ENCODE peak calls at places on chromosomes 5 and 9, in ten cellular contexts. W is tibial nerve, A is transverse colon, N is heart left ventricle, K is IMR-90, E is body of pancreas, H is stomach, M is sigmoid colon, B is ovary, G is uterus. S is an unnamed sample.

GRCh38 chr9:79013715-79014610 is 557.8 kb upstream of the TLE4 start:
- DNase-seq in G (no peak), M (no peak), K (peak), B (no peak), H (no peak), E (no peak), W (no peak), A (no peak), N (no peak), S (no peak)

GRCh38 chr9:93112116-93112863 is 16.3 kb downstream of the CARD19 start:
- DNase-seq in M (peak), W (no peak), N (peak), G (peak), B (peak), A (no peak), E (peak), K (no peak), H (no peak), S (no peak)

GRCh38 chr5:141864371-141865370 is 13.5 kb downstream of the PCDH1 start:
- DNase-seq in E (no peak), M (no peak), A (no peak), H (no peak), W (no peak), K (no peak), B (no peak), G (no peak), N (no peak), S (no peak)

GRCh38 chr5:98783051-98783649 is 9.7 kb downstream of the RGMB start:
- DNase-seq in G (no peak), E (peak), M (no peak), B (no peak), K (no peak), N (no peak), W (no peak), A (no peak), H (no peak), S (no peak)

GRCh38 chr9:20238921-20239320 is 383.4 kb downstream of the MLLT3 start:
- DNase-seq in H (no peak), W (no peak), B (no peak), K (no peak), M (no peak), N (no peak), A (no peak), E (no peak), G (no peak), S (no peak)

GRCh38 chr5:113056988-113057387 is 80.4 kb downstream of the DCP2 start:
- DNase-seq in K (no peak), W (no peak), H (no peak), G (no peak), E (no peak), N (no peak), B (no peak), M (no peak), A (no peak), S (peak)

GRCh38 chr5:95786821-95787408 is 35.6 kb downstream of the GLRX start:
- DNase-seq in B (no peak), M (no peak), W (no peak), N (no peak), E (no peak), G (no peak), K (peak), A (no peak), H (no peak), S (no peak)

GRCh38 chr9:136170291-136170901 is 34.5 kb downstream of the LHX3 start:
- DNase-seq in A (peak), W (no peak), B (no peak), H (peak), G (no peak), N (no peak), K (no peak), E (peak), M (no peak), S (peak)

GRCh38 chr5:80975065-80975464 is 14.9 kb downstream of the RASGRF2 start:
- DNase-seq in M (no peak), H (no peak), E (no peak), A (no peak), W (no peak), B (no peak), G (no peak), K (peak), N (no peak), S (no peak)

GRCh38 chr5:135482383-135482933 is 30.3 kb upstream of the TIFAB start:
- DNase-seq in W (no peak), H (no peak), A (no peak), N (no peak), K (no peak), B (no peak), M (no peak), E (no peak), G (no peak), S (peak)

DNA sequence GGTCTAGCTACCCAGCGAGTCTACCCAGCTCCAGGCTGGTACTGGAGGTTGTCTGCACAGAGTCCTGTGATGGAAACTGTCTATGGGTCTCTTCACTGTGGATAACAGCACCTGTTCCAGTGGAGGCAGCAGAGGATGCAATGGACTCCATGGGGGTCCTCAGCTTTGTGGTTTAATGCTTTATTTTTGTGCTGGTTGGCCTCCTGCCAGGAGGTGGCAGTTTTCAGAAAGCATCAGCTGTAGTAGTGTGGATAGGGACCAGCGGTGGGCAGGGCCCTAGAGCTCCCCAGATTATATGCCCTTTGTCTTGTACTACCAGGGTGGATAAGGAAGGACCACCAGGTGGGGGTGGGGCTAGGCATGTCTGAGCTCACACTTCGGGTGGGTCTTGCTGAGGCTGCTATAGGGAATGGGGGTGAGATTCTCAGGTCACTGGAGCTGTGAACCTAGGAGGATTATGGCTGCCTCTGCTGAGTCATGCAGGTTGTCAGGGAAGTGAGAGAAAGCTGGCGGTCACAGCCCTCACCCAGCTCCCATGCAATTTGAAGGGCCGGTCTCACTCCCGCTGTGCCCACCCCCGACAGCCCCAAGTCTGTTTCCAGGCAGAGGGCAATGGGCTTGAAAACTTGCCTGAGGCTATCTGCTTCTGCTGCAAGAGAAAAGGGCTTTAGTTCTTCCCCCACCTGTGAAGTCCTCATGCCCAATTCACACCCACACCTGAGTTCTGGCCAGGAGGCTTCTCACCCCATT is 397.1 kb downstream of the TLE1 start:
- DNase-seq in W (no peak), N (no peak), H (no peak), G (no peak), E (no peak), M (no peak), K (no peak), A (no peak), B (no peak), S (no peak)
- TF ChIP-seq CTCF in W (no peak), N (no peak), H (no peak), G (no peak), E (no peak), M (no peak), K (no peak), A (no peak), B (no peak), S (no peak)

GRCh38 chr5:472656-473343 is 29.8 kb downstream of the EXOC3 start:
- DNase-seq in H (peak), K (peak), W (peak), M (peak), B (peak), A (peak), E (peak), N (peak), G (peak), S (peak)
- TF ChIP-seq POLR2A in H (no peak), K (peak), W (no peak), M (no peak), B (peak), A (peak), E (peak), N (no peak), G (peak), S (peak)

GRCh38 chr5:175796536-175797499 is 74.6 kb upstream of the CPLX2 start:
- DNase-seq in A (peak), E (peak), K (peak), N (peak), W (peak), B (peak), G (peak), M (no peak), H (peak), S (peak)
- TF ChIP-seq CTCF in A (no peak), E (no peak), K (no peak), N (no peak), W (no peak), B (no peak), G (no peak), M (no peak), H (no peak), S (no peak)

GRCh38 chr9:128203024-128203841 is at the start of gene DNM1:
- DNase-seq in A (peak), W (no peak), M (no peak), K (peak), B (peak), N (peak), G (peak), E (peak), H (peak), S (peak)
- TF ChIP-seq POLR2A in A (no peak), W (no peak), M (no peak), K (no peak), B (no peak), N (no peak), G (peak), E (no peak), H (no peak), S (peak)

DNA sequence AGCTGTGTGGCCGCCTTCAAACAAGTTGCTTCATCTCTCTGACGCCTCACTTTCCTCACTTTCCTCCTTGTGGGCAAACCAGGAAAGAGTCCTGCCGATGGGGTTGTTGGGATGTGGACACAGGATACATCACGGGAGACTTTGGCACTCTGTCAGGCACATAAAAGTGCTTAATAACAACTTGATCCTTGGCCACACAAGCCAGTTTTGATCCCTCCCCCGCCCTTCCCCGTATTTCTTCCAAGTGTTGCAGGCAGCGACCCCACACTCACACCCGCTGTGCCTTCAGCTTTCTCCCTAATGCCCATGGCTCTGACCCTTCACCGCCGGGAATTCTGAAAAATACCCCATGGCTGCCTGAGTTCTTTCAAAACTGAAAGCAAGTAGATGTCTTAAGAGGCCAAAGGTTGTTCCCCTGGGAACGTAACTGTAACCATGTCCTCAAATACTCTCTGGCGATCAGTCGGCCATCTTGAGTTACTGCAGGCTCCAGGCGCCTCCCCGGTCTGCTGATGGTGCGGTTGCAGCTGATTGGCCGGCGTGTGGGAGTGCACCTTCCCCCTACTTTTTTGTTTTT is 59.8 kb downstream of the ARHGEF37 start:
- DNase-seq in K (peak), M (peak), A (peak), N (peak), B (peak), W (peak), E (peak), G (peak), H (peak), S (peak)
- TF ChIP-seq CTCF in K (no peak), M (peak), A (peak), N (no peak), B (no peak), W (peak), E (no peak), G (peak), H (no peak), S (no peak)

DNA sequence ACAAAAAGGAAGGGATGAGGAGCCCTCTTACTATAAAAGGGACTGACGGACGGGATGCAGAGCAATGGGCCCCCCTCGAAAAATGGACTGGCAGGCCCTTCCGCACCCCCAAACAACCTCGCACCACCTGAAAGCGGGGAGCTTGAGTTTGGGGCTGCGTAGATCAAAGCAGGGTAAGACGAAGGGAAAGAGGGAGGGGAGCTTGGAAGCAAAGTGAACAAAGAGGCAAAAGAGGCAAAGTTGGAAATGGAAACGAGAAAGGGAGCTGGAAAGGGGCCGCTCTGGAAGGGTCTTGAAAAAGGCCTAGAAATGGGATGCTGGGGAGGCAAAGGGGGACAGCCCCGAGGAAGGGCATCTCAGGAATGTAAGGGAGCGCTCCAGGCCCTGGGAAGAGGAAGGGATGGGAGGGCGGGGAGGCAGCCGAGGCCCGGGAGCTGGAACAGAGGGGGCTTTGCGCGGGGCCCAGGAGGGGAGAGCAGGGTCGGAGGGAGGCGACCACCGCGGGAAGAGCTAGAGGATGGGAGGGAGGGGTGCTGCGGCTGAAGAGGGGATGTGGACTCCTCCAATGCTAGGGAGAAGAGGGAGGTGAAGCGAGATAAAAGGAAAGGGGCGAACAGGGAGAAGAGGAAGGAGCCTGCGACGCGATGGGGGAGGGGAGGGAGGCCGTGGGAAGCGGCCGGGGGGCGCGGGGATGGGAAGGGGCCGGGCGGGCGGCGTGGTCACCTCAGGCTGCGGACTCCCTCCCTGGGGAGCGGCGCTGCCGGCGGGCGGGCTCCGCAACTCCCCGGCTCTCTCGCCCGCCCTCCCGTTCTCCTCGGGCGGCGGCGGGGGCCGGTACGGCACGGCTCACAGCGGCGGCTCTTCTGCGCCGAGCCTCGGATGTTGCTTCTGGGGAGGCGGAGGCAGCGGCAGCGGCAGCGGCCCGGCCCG is 580 bp downstream of the RNF145 start:
- DNase-seq in M (peak), W (peak), E (peak), A (peak), B (peak), N (peak), H (peak), G (peak), K (peak), S (peak)
- TF ChIP-seq POLR2A in M (no peak), W (no peak), E (no peak), A (no peak), B (no peak), N (no peak), H (no peak), G (no peak), K (no peak), S (no peak)

GRCh38 chr5:122897283-122897602 is 51.8 kb downstream of the SNX24 start:
- DNase-seq in B (no peak), M (no peak), E (no peak), G (no peak), N (no peak), A (no peak), W (no peak), H (no peak), K (no peak), S (no peak)
- TF ChIP-seq CTCF in B (no peak), M (no peak), E (no peak), G (no peak), N (no peak), A (no peak), W (no peak), H (no peak), K (no peak), S (no peak)

S was measured in NB4.